ENCODE peak calls at places on chromosomes 1 and 21, in seven cellular contexts. H is renal cortical epithelial cell; M is AG09309; K is fibroblast of pulmonary artery; P is stimulated activated CD4-positive, alpha-beta T cell treated with anti-CD3 and anti-CD28 coated beads, Interleukin-1b, Interleukin-23, amount 100 ng/mL, for 48 hours; J is Ammon's horn; G is COR-L47. E is an unnamed sample.

GRCh38 chr1:89757532-89757931 is 63.3 kb upstream of the LRRC8D start:
- DNase-seq in H (no peak), M (no peak), K (peak; percentile 69), J (peak; percentile 60), P (peak; percentile 68), G (no peak), E (no peak)

GRCh38 chr1:106554294-106554693 is 502.2 kb upstream of the PRMT6 start:
- DNase-seq in G (no peak), J (no peak), H (no peak), M (no peak), K (no peak), P (no peak), E (no peak)

GRCh38 chr1:11797525-11798216 is 8.1 kb downstream of the MTHFR start:
- DNase-seq in G (no peak), J (no peak), M (no peak), H (peak; percentile 93), K (peak; percentile 97), P (no peak), E (no peak)

GRCh38 chr1:23217421-23218115 is at the start of gene HTR1D:
- DNase-seq in K (no peak), H (no peak), M (no peak), P (no peak), J (no peak), G (no peak), E (no peak)

GRCh38 chr1:203296456-203297073 is 8.8 kb upstream of the BTG2 start:
- DNase-seq in J (no peak), H (no peak), P (no peak), K (no peak), M (no peak), G (no peak), E (no peak)

GRCh38 chr1:212167098-212167497 is 118.1 kb upstream of the PPP2R5A start:
- DNase-seq in G (no peak), H (peak; percentile 38), P (no peak), K (peak; percentile 58), J (no peak), M (peak; percentile 13), E (no peak)

GRCh38 chr1:25549273-25550154 is 6.1 kb downstream of the LDLRAP1 start:
- DNase-seq in J (no peak), P (peak; percentile 92), G (no peak), M (no peak), K (no peak), H (peak; percentile 67), E (peak; percentile 66)

GRCh38 chr1:166302919-166303758 is 136.3 kb upstream of the FAM78B start:
- DNase-seq in P (no peak), J (no peak), K (no peak), H (no peak), G (no peak), M (no peak), E (no peak)

GRCh38 chr1:198845851-198846250 is 207.0 kb downstream of the PTPRC start:
- DNase-seq in J (no peak), G (no peak), K (no peak), H (peak; percentile 28), P (no peak), M (no peak), E (no peak)

GRCh38 chr1:75548721-75549480 is 62.0 kb downstream of the SLC44A5 start:
- DNase-seq in J (no peak), K (peak; percentile 75), H (peak; percentile 41), G (no peak), P (no peak), M (no peak), E (no peak)

GRCh38 chr1:61588736-61589381 is 136.1 kb downstream of the TM2D1 start:
- DNase-seq in P (peak; percentile 65), H (peak; percentile 59), K (peak; percentile 75), J (no peak), G (peak; percentile 62), M (no peak), E (peak; percentile 65)

GRCh38 chr1:223662943-223663342 is 2.6 kb downstream of the CAPN8 start:
- DNase-seq in G (no peak), P (no peak), J (no peak), M (no peak), H (no peak), K (no peak), E (no peak)

GRCh38 chr1:230215049-230215448 is 148.0 kb downstream of the GALNT2 start:
- DNase-seq in K (peak; percentile 89), J (peak; percentile 86), G (no peak), M (peak; percentile 25), H (peak; percentile 67), P (no peak), E (peak; percentile 59)

GRCh38 chr1:208000504-208000903 is 89.6 kb upstream of the CD34 start:
- DNase-seq in P (no peak), J (no peak), K (no peak), H (no peak), G (no peak), M (no peak), E (no peak)

GRCh38 chr1:77655431-77655974 is 27.0 kb downstream of the ZZZ3 start:
- DNase-seq in M (no peak), J (no peak), K (no peak), P (no peak), H (no peak), G (peak; percentile 78), E (peak; percentile 46)

GRCh38 chr21:44509539-44509938 is 30.5 kb downstream of the KRTAP10-1 start:
- DNase-seq in J (peak; percentile 28), M (no peak), H (no peak), K (no peak), G (peak; percentile 89), P (no peak), E (peak; percentile 73)

GRCh38 chr1:70071597-70071996 is 133.8 kb downstream of the LRRC40 start:
- DNase-seq in P (no peak), M (peak; percentile 50), H (peak; percentile 2), G (peak; percentile 5), J (no peak), K (peak; percentile 75), E (no peak)

GRCh38 chr1:43255438-43256210 is 14.2 kb upstream of the TMEM125 start:
- DNase-seq in G (no peak), P (no peak), J (no peak), K (no peak), M (no peak), H (no peak), E (no peak)

GRCh38 chr1:16229976-16230740 is 6.8 kb downstream of the CPLANE2 start:
- DNase-seq in H (no peak), M (no peak), P (no peak), G (no peak), J (no peak), K (no peak), E (no peak)

GRCh38 chr1:244219149-244219548 is 168.1 kb downstream of the ZBTB18 start:
- DNase-seq in G (no peak), P (no peak), K (no peak), H (no peak), M (no peak), J (no peak), E (no peak)

GRCh38 chr1:44881011-44881632 is 38.1 kb upstream of the PTCH2 start:
- DNase-seq in H (peak; percentile 29), K (peak; percentile 48), J (peak; percentile 77), G (no peak), P (no peak), M (peak; percentile 72), E (no peak)

GRCh38 chr1:1552263-1552639 is 11.8 kb upstream of the TMEM240 start:
- DNase-seq in P (no peak), M (no peak), G (no peak), K (no peak), H (no peak), J (no peak), E (no peak)

GRCh38 chr1:150981177-150981804 is 801 bp upstream of the ANXA9 start:
- DNase-seq in P (no peak), K (no peak), J (no peak), M (no peak), G (peak; percentile 93), H (no peak), E (peak; percentile 99)

GRCh38 chr1:23596382-23597358 is 37.4 kb upstream of the ID3 start:
- DNase-seq in G (no peak), J (no peak), H (no peak), M (no peak), K (no peak), P (no peak), E (no peak)

GRCh38 chr1:36446261-36446660 is 4.0 kb downstream of the OSCP1 start:
- DNase-seq in M (no peak), G (peak; percentile 18), P (peak; percentile 19), K (no peak), J (peak; percentile 32), H (no peak), E (peak; percentile 16)